ENCODE peak calls at places on chromosomes 1 and 21, in six cellular contexts. L is CD8-positive, alpha-beta T cell; E is body of pancreas; U is heart right ventricle; D is brain microvascular endothelial cell; P is hepatocyte. G is an unnamed sample.

GRCh38 chr21:32414579-32415358 is 2.3 kb downstream of the EVA1C start:
- DNase-seq in L (no peak), D (no peak), P (peak), E (no peak), U (no peak), G (no peak)

GRCh38 chr1:244237445-244237844 is 186.4 kb downstream of the ZBTB18 start:
- DNase-seq in D (no peak), P (no peak), U (no peak), L (no peak), E (no peak), G (no peak)

GRCh38 chr1:212162635-212163034 is 122.6 kb upstream of the PPP2R5A start:
- DNase-seq in P (no peak), E (peak), D (peak), L (peak), U (peak), G (peak)

GRCh38 chr1:54577612-54578011 is 29.6 kb downstream of the ACOT11 start:
- DNase-seq in U (peak), L (no peak), E (peak), P (peak), D (peak), G (no peak)

GRCh38 chr1:204095248-204095640 is 22.3 kb downstream of the SOX13 start:
- DNase-seq in E (no peak), U (no peak), P (no peak), L (no peak), D (no peak), G (no peak)

GRCh38 chr1:163361123-163361934 is 39.6 kb downstream of the NUF2 start:
- DNase-seq in P (peak), E (no peak), U (no peak), D (no peak), L (no peak), G (no peak)

GRCh38 chr21:45313682-45314081 is 26.0 kb upstream of the POFUT2 start:
- DNase-seq in E (no peak), P (no peak), D (no peak), U (no peak), L (no peak), G (no peak)

GRCh38 chr1:8094481-8095241 is 68.6 kb upstream of the ERRFI1 start:
- DNase-seq in U (no peak), E (peak), L (no peak), P (peak), D (peak), G (no peak)

GRCh38 chr1:29990304-29990703 is 733.1 kb downstream of the MATN1 start:
- DNase-seq in D (no peak), P (no peak), L (no peak), E (no peak), U (no peak), G (no peak)

GRCh38 chr1:231161711-231162299 is at the start of gene TRIM67:
- DNase-seq in U (peak), L (no peak), D (no peak), E (no peak), P (peak), G (peak)

GRCh38 chr1:8031176-8031785 is 5.2 kb upstream of the ERRFI1 start:
- DNase-seq in L (no peak), P (peak), U (no peak), D (no peak), E (peak), G (no peak)

GRCh38 chr1:174800221-174800791 is 199.4 kb upstream of the CACYBP start:
- DNase-seq in E (no peak), L (peak), U (no peak), P (peak), D (peak), G (no peak)

GRCh38 chr1:9129391-9130041 is 614 bp upstream of the GPR157 start:
- DNase-seq in L (peak), P (peak), D (no peak), E (peak), U (peak), G (peak)

GRCh38 chr1:100145116-100145515 is 12.2 kb downstream of the TRMT13 start:
- DNase-seq in D (no peak), E (no peak), P (no peak), U (no peak), L (no peak), G (no peak)

GRCh38 chr1:51567653-51568052 is 48.6 kb upstream of the EPS15 start:
- DNase-seq in D (peak), U (no peak), L (no peak), P (no peak), E (no peak), G (no peak)

GRCh38 chr1:184757406-184757805 is 2.7 kb upstream of the EDEM3 start:
- DNase-seq in P (no peak), U (no peak), E (no peak), D (no peak), L (no peak), G (no peak)

GRCh38 chr21:16363563-16363962 is 633.8 kb downstream of the USP25 start:
- DNase-seq in P (no peak), L (no peak), U (no peak), D (no peak), E (no peak), G (no peak)

GRCh38 chr1:41504126-41505035 is 19.9 kb upstream of the EDN2 start:
- DNase-seq in D (peak), L (no peak), U (no peak), P (peak), E (no peak), G (no peak)

GRCh38 chr1:1684031-1684681 is 8.4 kb downstream of the SLC35E2B start:
- DNase-seq in D (no peak), L (no peak), U (no peak), E (no peak), P (no peak), G (no peak)

GRCh38 chr21:34890724-34891609 is 158.1 kb downstream of the RUNX1 start:
- DNase-seq in L (no peak), E (no peak), P (peak), U (no peak), D (peak), G (no peak)

GRCh38 chr1:17581389-17582123 is 42.1 kb downstream of the ARHGEF10L start:
- DNase-seq in P (no peak), E (no peak), D (no peak), L (no peak), U (no peak), G (no peak)

GRCh38 chr1:31064685-31065309 is 720 bp downstream of the PUM1 start:
- DNase-seq in D (no peak), E (peak), U (no peak), L (no peak), P (no peak), G (no peak)

GRCh38 chr1:115807723-115808122 is 33.2 kb downstream of the NHLH2 start:
- DNase-seq in U (no peak), E (peak), D (peak), P (peak), L (peak), G (no peak)

GRCh38 chr1:240765732-240766363 is 153.9 kb upstream of the GREM2 start:
- DNase-seq in P (peak), D (peak), L (no peak), E (no peak), U (no peak), G (no peak)

GRCh38 chr21:26795866-26796329 is 49.3 kb downstream of the ADAMTS1 start:
- DNase-seq in E (peak), L (no peak), D (peak), U (no peak), P (peak), G (no peak)

DNA sequence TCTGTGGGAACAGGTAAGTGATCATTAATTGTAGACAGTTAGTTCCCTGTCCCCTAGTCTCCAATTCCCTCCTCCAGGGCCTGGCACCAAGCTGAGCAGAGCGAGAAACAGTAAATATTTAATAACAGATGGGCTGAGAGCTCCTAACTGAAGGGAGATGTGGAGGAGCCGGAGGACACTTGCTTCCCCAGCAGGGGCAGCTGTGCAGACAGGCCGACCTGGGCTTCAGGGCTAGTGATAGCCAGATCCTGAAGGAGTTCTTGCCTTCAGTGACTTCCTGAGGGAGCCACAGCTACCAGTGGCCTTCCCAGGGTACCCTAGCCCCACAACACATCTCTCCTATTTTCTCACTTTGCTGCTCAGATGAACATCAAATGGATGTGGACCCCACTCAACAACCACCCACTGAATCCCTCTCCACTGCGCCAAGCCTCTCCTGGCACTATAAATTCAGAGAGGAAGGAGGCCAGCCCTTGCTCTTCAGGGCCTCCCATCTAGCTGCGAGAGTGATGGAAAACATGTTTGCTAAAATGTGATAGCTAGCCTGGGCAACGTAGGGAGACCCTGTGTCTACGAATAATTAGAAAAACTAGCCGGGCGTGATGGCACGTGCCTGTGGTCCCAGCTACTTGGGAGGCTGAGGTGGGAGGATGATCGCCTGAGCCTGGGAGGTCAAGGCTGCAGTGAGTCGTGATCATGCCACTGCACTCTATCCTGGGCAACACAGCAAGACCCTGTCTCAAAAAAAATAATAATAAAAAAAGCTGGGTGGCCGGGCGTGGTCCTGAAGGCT is 26.9 kb upstream of the SYNC start:
- DNase-seq in E (no peak), U (no peak), P (no peak), L (no peak), D (no peak), G (no peak)
- TF ChIP-seq CTCF in E (no peak), U (no peak), P (no peak), L (no peak), D (peak), G (no peak)

GRCh38 chr1:11649624-11650330 is 4.5 kb downstream of the FBXO2 start:
- DNase-seq in L (no peak), U (no peak), P (no peak), D (no peak), E (no peak), G (no peak)

GRCh38 chr1:11649237-11649623 is 5.0 kb downstream of the FBXO2 start:
- DNase-seq in E (peak), D (no peak), U (no peak), L (no peak), P (no peak), G (no peak)

GRCh38 chr1:11650331-11650991 is 3.8 kb downstream of the FBXO2 start:
- DNase-seq in U (peak), D (peak), E (peak), L (peak), P (peak), G (peak)

GRCh38 chr1:11652203-11652780 is 1.9 kb downstream of the FBXO2 start:
- DNase-seq in L (no peak), D (no peak), U (no peak), P (no peak), E (no peak), G (no peak)

DNA sequence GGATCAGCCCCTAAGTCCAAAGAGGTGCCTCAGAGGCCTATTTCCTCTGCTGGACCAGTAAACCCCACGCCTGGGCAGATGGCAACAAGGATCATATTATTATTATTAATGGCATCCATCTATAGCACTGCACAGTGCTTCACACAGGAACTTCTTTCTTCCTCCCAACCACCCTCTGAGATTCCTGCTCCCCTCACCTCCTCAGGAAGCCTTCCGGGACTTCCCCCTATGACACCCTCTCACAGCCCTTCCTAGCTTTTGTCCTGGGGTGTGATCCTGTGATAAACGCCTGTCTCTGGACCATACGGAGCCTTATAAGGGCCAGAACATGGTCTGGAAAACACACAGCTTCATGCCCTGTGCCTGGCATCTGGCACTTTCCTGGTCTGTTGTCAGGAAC is 3.2 kb downstream of the FBXO2 start:
- DNase-seq in D (no peak), P (no peak), L (no peak), E (no peak), U (no peak), G (no peak)
- H3K4me3 ChIP-seq in D (no peak), P (no peak), L (peak), E (no peak), U (no peak), G (no peak)

DNA sequence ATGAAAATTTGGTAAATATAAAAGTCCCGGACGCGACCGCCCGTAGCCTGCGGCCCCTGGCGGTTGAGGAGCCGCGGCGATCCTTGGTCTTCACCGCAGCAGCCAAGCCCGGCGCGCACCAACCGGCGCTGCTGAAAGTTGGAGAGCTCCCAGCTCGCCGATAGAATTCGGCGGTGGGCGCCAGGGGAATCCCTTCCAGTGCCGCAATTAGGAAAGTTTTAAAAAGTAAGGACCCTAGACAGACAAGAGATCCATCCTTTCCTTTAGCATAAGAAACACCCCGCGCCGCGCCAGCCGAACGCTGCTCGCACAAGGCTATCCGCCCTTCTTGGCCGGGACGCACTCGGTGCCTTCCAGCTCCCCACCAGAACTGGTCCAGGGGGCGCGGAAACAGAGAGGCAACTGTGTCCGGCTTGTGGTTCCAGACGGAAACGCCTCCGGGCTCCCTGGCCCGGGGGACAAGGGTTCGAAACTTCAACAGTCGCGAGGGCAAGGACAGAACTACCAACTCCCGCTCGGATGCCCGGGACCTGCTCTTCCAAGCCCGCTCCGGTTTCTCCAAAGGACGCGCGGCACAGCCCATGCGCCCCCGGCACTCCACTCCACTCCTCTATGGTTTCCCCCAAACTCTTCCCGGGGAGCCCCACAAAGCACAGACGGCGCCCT is 1.7 kb downstream of the FAM78B start:
- DNase-seq in P (peak), U (peak), L (no peak), D (peak), E (peak), G (peak)
- TF ChIP-seq CTCF in P (peak), U (peak), L (no peak), D (peak), E (peak), G (peak)

GRCh38 chr1:216892581-216892980 is 169.4 kb upstream of the ESRRG start:
- DNase-seq in L (no peak), P (no peak), E (no peak), U (no peak), D (no peak), G (no peak)

GRCh38 chr1:216887032-216887431 is 163.8 kb upstream of the ESRRG start:
- DNase-seq in P (no peak), E (no peak), D (no peak), U (no peak), L (no peak), G (no peak)

GRCh38 chr1:216894499-216894898 is 171.3 kb upstream of the ESRRG start:
- DNase-seq in D (no peak), U (no peak), P (no peak), E (no peak), L (no peak), G (no peak)

GRCh38 chr1:216883518-216883917 is 160.3 kb upstream of the ESRRG start:
- DNase-seq in D (no peak), E (no peak), P (no peak), U (no peak), L (no peak), G (no peak)

GRCh38 chr1:216888721-216889120 is 165.5 kb upstream of the ESRRG start:
- DNase-seq in E (no peak), D (no peak), P (no peak), U (no peak), L (no peak), G (no peak)
- H3K4me3 ChIP-seq in E (no peak), D (no peak), P (no peak), U (no peak), L (no peak), G (no peak)

GRCh38 chr1:177591155-177591554 is 378.7 kb downstream of the SEC16B start:
- DNase-seq in U (no peak), L (no peak), E (no peak), P (no peak), D (no peak), G (no peak)

GRCh38 chr1:177586429-177586828 is 383.4 kb downstream of the SEC16B start:
- DNase-seq in P (no peak), D (peak), U (no peak), E (no peak), L (no peak), G (no peak)

GRCh38 chr1:177589166-177589565 is 380.7 kb downstream of the SEC16B start:
- DNase-seq in P (no peak), U (no peak), D (no peak), E (no peak), L (no peak), G (no peak)

GRCh38 chr1:177585492-177586220 is 384.2 kb downstream of the SEC16B start:
- DNase-seq in L (no peak), E (no peak), P (peak), D (no peak), U (no peak), G (no peak)
- TF ChIP-seq CTCF in L (no peak), E (no peak), P (no peak), D (no peak), U (no peak), G (no peak)

GRCh38 chr1:111841746-111842145 is 86.0 kb downstream of the DDX20 start:
- DNase-seq in L (no peak), E (no peak), P (no peak), U (no peak), D (no peak), G (no peak)
- H3K4me3 ChIP-seq in L (no peak), E (no peak), P (no peak), U (no peak), D (no peak), G (no peak)

DNA sequence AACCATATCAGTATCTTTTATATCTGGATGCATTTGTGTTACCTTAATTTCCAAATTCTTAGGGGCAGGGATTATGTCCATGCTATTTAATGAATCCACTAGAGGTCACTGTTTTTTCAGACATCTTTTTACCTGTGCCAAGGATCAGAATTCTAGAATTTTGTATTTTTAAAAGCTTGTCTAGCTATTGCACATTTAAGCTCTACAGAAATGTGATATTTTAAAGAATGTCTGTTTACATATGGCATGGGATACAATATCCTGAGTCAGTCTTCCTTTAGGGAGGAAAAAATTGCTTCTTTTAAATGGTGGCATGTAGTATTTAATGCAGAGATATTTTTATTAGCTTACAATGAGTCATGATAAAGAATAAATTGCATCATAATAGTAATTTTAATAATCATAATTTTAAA is 11.3 kb downstream of the RPAP2 start:
- DNase-seq in U (no peak), E (no peak), P (peak), D (no peak), L (no peak), G (no peak)
- TF ChIP-seq CTCF in U (peak), E (peak), P (peak), D (peak), L (peak), G (peak)

GRCh38 chr1:209367031-209367813 is 216.3 kb upstream of the CAMK1G start:
- DNase-seq in P (no peak), D (peak), U (no peak), E (no peak), L (no peak), G (no peak)
- H3K4me3 ChIP-seq in P (no peak), D (no peak), U (no peak), E (no peak), L (no peak), G (no peak)

DNA sequence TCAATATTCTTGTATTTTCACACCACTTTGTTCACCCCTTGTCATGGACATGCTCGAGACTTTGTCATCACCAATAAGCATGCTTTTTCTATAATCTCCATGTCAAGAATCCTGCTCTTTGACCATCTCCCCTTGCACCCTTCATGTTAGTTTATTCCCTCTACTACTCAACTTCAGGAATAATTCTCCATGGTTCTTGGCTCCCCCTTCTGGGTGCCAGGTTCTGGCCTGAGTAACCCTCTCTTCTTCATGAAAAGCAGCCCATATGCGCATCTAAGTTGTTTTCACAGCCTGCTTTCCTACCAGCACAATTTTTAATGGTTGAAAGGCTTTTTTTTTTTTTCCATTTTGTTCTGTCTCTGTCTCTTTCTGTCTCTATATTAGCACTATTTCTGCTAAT is 160.7 kb downstream of the LEPR start:
- DNase-seq in P (no peak), L (no peak), D (no peak), U (no peak), E (no peak), G (no peak)
- TF ChIP-seq CTCF in P (peak), L (no peak), D (peak), U (peak), E (no peak), G (no peak)